ENCODE peak calls at places on chromosomes 3 and 15, in nine cellular contexts. N is neural progenitor cell, Q is fibroblast of lung, F is GM23248, G is mammary epithelial cell, X is K562, Y is kidney, J is endothelial cell of umbilical vein, B is HCT116. A is an unnamed sample.

GRCh38 chr3:72446406-72447058 is 401.7 kb downstream of the SHQ1 start:
- DNase-seq in J (no peak), N (no peak), G (peak; percentile 58), F (peak; percentile 54), Y (no peak), B (no peak), X (no peak), Q (peak; percentile 33), A (no peak)

GRCh38 chr15:29126821-29127461 is 142.7 kb downstream of the NSMCE3 start:
- DNase-seq in X (peak; percentile 79), G (no peak), J (no peak), B (no peak), Y (peak; percentile 57), F (no peak), N (peak; percentile 54), Q (no peak), A (no peak)

GRCh38 chr3:172135766-172136729 is 96.7 kb downstream of the FNDC3B start:
- DNase-seq in J (peak; percentile 45), Y (no peak), B (no peak), G (peak; percentile 61), F (peak; percentile 93), X (no peak), N (no peak), Q (peak; percentile 66), A (no peak)

GRCh38 chr3:37991823-37992222 is 1.2 kb downstream of the VILL start:
- DNase-seq in G (no peak), J (no peak), F (no peak), B (no peak), N (no peak), Q (no peak), Y (peak; percentile 63), X (no peak), A (no peak)

GRCh38 chr3:42498791-42499477 is 3.5 kb upstream of the VIPR1 start:
- DNase-seq in X (no peak), G (no peak), B (no peak), Y (no peak), Q (no peak), N (no peak), F (no peak), J (no peak), A (no peak)

GRCh38 chr15:40048155-40048792 is 9.3 kb upstream of the SRP14 start:
- DNase-seq in Y (no peak), N (no peak), F (no peak), B (no peak), G (no peak), Q (no peak), X (no peak), J (peak; percentile 38), A (no peak)

GRCh38 chr3:45994661-45995369 is 809 bp downstream of the FYCO1 start:
- DNase-seq in B (no peak), F (peak; percentile 54), G (no peak), J (no peak), Q (no peak), Y (no peak), X (peak; percentile 76), N (peak; percentile 55), A (no peak)

GRCh38 chr15:38251726-38252480 is 733 bp upstream of the SPRED1 start:
- DNase-seq in N (peak; percentile 99), X (peak; percentile 81), Q (peak; percentile 100), B (peak; percentile 96), G (peak; percentile 98), F (peak; percentile 98), J (peak; percentile 95), Y (peak; percentile 96), A (peak; percentile 98)

GRCh38 chr3:15290731-15291130 is 41.7 kb downstream of the SH3BP5 start:
- DNase-seq in F (no peak), B (no peak), J (no peak), Y (no peak), G (no peak), Q (no peak), X (no peak), N (no peak), A (no peak)

GRCh38 chr3:55488398-55489055 is 1.4 kb upstream of the WNT5A start:
- DNase-seq in X (peak; percentile 27), F (peak; percentile 86), G (peak; percentile 59), N (peak; percentile 75), B (no peak), Q (peak; percentile 84), J (peak; percentile 51), Y (peak; percentile 90), A (peak; percentile 63)

GRCh38 chr15:69578792-69579587 is 126.4 kb downstream of the RPLP1 start:
- DNase-seq in Y (peak; percentile 93), N (no peak), G (peak; percentile 21), J (peak; percentile 34), F (no peak), X (no peak), Q (no peak), B (no peak), A (no peak)

GRCh38 chr3:147419062-147419701 is 10.0 kb downstream of the ZIC1 start:
- DNase-seq in N (peak; percentile 97), Y (peak; percentile 77), B (no peak), X (peak; percentile 81), F (peak; percentile 22), Q (peak; percentile 57), G (no peak), J (no peak), A (peak; percentile 84)

GRCh38 chr15:60737217-60737616 is 258.3 kb upstream of the ICE2 start:
- DNase-seq in B (no peak), J (no peak), Q (no peak), X (peak; percentile 14), Y (no peak), G (no peak), N (no peak), F (no peak), A (no peak)

GRCh38 chr3:184715943-184716651 is 4.2 kb upstream of the MAGEF1 start:
- DNase-seq in X (no peak), F (peak; percentile 47), N (peak; percentile 27), Y (no peak), Q (no peak), G (no peak), B (no peak), J (no peak), A (no peak)

GRCh38 chr3:184719709-184720108 is 7.8 kb upstream of the MAGEF1 start:
- DNase-seq in F (no peak), N (no peak), Q (no peak), B (no peak), G (no peak), Y (no peak), X (peak; percentile 4), J (no peak), A (no peak)

GRCh38 chr3:184718431-184718830 is 6.6 kb upstream of the MAGEF1 start:
- DNase-seq in X (peak; percentile 5), N (no peak), B (no peak), J (no peak), Q (no peak), F (no peak), Y (no peak), G (no peak), A (no peak)

GRCh38 chr3:184717608-184717995 is 5.7 kb upstream of the MAGEF1 start:
- DNase-seq in X (peak; percentile 2), N (peak; percentile 62), B (no peak), F (peak; percentile 4), Y (no peak), J (no peak), G (no peak), Q (no peak), A (no peak)

GRCh38 chr3:184716652-184717607 is 5.1 kb upstream of the MAGEF1 start:
- DNase-seq in N (peak; percentile 87), J (no peak), G (no peak), Y (no peak), X (peak; percentile 7), Q (peak; percentile 72), F (peak; percentile 82), B (no peak), A (peak; percentile 80)
- H3K9ac ChIP-seq in N (no peak overlapping the region), J (no peak overlapping the region), G (no peak overlapping the region), Y (no peak overlapping the region), X (no peak overlapping the region), Q (no peak overlapping the region), F (peak overlapping the region; percentile 41), B (peak overlapping the region; percentile 21), A (peak overlapping the region; percentile 86)

GRCh38 chr15:100171411-100171810 is 170.4 kb downstream of the ADAMTS17 start:
- DNase-seq in F (no peak), Y (peak; percentile 36), N (no peak), J (no peak), B (no peak), Q (no peak), G (no peak), X (no peak), A (no peak)
- H3K9ac ChIP-seq in F (no peak overlapping the region), Y (no peak overlapping the region), N (no peak overlapping the region), J (no peak overlapping the region), B (no peak overlapping the region), Q (no peak overlapping the region), G (no peak overlapping the region), X (no peak overlapping the region), A (no peak overlapping the region)

DNA sequence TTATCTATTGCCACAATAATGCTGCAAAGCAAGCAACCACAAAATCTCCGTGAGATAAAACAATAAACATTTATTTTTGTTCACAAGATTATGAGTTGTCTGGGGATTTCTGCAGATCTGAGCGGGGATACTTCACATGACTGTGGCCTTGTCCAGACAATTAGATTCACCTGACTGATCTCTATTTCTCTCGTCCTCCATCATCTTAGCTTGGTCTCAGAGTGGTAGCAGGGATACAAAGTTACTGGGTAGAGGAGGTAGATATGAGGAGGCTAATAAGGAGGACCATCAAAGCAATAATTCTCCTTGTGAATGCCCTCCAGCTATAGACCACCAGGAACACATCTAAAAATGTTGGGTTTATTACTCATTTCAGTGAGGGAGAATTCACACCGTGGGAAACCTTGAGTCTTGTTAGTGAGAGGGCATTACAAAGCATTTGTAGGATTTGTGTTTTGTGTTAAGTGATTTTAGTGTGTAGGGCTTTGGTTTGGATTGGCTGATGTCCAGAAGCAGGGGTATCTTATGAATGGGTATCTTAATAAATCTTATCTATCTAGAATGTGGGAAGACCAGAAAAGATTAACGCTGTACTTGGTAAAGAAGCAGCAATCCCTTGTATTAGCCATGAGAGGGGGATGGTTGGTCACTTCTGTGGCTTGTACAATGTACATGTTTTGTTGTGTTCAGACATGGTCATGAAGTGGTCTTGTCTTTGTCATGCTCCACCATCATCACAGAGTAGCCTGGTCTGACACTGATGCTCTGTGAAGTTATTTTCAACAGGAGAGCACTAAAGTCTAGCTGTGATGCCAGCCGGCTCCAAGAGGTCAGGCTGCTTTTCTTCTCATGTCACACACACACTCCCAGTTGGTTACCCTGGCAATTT is 287.6 kb upstream of the STT3B start:
- DNase-seq in F (no peak), G (no peak), J (no peak), B (no peak), N (no peak), Y (no peak), Q (no peak), X (no peak), A (no peak)
- H3K9ac ChIP-seq in F (no peak overlapping the region), G (no peak overlapping the region), J (no peak overlapping the region), B (no peak overlapping the region), N (no peak overlapping the region), Y (no peak overlapping the region), Q (no peak overlapping the region), X (no peak overlapping the region), A (no peak overlapping the region)

DNA sequence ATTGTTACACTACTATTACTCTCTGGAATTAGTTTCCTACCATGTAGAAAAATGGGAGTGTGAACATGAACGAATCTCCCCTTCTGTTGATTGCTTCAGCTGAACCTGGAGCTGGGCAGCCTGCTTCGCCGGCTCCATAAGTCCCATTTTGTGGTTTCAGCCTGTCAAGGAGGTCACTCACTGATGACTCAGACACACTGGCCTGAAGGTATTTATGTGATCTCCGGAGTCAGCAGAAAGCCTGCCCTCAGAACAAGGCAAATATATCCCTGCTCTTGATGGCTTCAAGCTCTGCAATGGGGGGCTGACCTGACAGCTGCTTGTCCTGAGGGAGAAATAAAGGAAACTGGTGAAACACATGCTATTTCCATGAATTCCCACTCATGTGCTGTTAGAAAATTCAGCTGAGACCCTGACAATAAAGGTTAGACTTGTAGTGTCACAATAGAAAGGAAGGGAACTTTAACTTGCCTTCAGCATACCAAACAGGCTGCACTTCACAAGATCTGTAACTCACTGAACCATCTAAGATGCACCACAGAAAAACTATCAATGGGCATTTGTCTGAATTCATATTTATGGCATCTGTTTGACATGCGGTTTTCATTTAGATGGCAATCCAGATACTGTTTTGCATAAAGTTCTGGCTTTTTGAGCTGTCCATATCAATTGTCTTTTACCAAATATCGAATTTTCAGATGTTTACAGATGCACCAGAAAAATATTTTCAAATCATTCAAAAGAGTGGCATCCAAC is 282.0 kb upstream of the VEPH1 start:
- DNase-seq in Y (no peak), J (no peak), X (no peak), B (peak; percentile 80), G (peak; percentile 82), Q (peak; percentile 83), N (no peak), F (peak; percentile 95), A (no peak)
- H3K9ac ChIP-seq in Y (no peak overlapping the region), J (no peak overlapping the region), X (no peak overlapping the region), B (no peak overlapping the region), G (no peak overlapping the region), Q (no peak overlapping the region), N (no peak overlapping the region), F (peak overlapping the region; percentile 52), A (no peak overlapping the region)